ENCODE peak calls at places on chromosomes 1 and 21, in nine cellular contexts. V is posterior vena cava; R is astrocyte of the cerebellum; O is germinal center; W is Karpas-422; S is SW480; X is pancreas; J is body of pancreas; K is activated CD8-positive, alpha-beta memory T cell treated with anti-CD3 and anti-CD28 coated beads for 1 hour. M is an unnamed sample.
A peak's percentile ranks its signal among the peaks of the same experiment; 100 is the strongest.

GRCh38 chr1:44323952-44324351 is 31.1 kb downstream of the ERI3 start:
- DNase-seq in V (no peak), R (no peak), O (no peak), W (no peak), S (no peak), X (no peak), J (no peak), K (no peak), M (no peak)

GRCh38 chr1:226605573-226605950 is 57.0 kb downstream of the STUM start:
- DNase-seq in V (no peak), R (no peak), O (no peak), W (no peak), S (no peak), X (no peak), J (no peak), K (no peak), M (peak; percentile 31)

GRCh38 chr1:115837762-115838421 is 3.0 kb downstream of the NHLH2 start:
- DNase-seq in V (no peak), R (no peak), O (no peak), W (no peak), S (no peak), X (peak; percentile 80), J (peak; percentile 14), K (no peak), M (no peak)

GRCh38 chr1:244447552-244447951 is 4.2 kb downstream of the ADSS2 start:
- DNase-seq in V (no peak), R (no peak), O (no peak), W (no peak), S (no peak), X (no peak), J (no peak), K (no peak), M (no peak)

GRCh38 chr1:228142616-228143203 is 2.6 kb downstream of the GUK1 start:
- DNase-seq in V (peak; percentile 67), R (no peak), O (no peak), W (no peak), S (no peak), X (peak; percentile 63), J (no peak), K (no peak), M (no peak)

GRCh38 chr1:176541663-176542062 is 78.7 kb downstream of the PAPPA2 start:
- DNase-seq in V (no peak), R (no peak), O (no peak), W (no peak), S (no peak), X (no peak), J (no peak), K (no peak), M (no peak)

GRCh38 chr1:7174561-7174960 is 389.3 kb downstream of the CAMTA1 start:
- DNase-seq in V (no peak), R (no peak), O (no peak), W (no peak), S (no peak), X (no peak), J (no peak), K (no peak), M (no peak)

GRCh38 chr1:51423098-51423821 is 92.9 kb upstream of the TTC39A start:
- DNase-seq in V (no peak), R (no peak), O (no peak), W (no peak), S (no peak), X (no peak), J (no peak), K (no peak), M (no peak)

GRCh38 chr1:45340816-45341215 is 576 bp upstream of the MUTYH start:
- DNase-seq in V (no peak), R (no peak), O (peak; percentile 26), W (peak; percentile 70), S (no peak), X (no peak), J (no peak), K (no peak), M (no peak)

GRCh38 chr1:206895320-206895719 is 1.9 kb upstream of the IL24 start:
- DNase-seq in V (no peak), R (no peak), O (no peak), W (no peak), S (peak; percentile 42), X (no peak), J (no peak), K (no peak), M (no peak)

GRCh38 chr1:167795810-167796740 is 74.3 kb downstream of the MPZL1 start:
- DNase-seq in V (no peak), R (peak; percentile 34), O (no peak), W (no peak), S (no peak), X (no peak), J (no peak), K (no peak), M (no peak)

GRCh38 chr1:232302376-232303049 is 327.4 kb downstream of the SIPA1L2 start:
- DNase-seq in V (no peak), R (no peak), O (no peak), W (no peak), S (no peak), X (no peak), J (no peak), K (no peak), M (no peak)

GRCh38 chr1:199546323-199546722 is 481.2 kb upstream of the NR5A2 start:
- DNase-seq in V (no peak), R (no peak), O (no peak), W (no peak), S (no peak), X (no peak), J (no peak), K (no peak), M (no peak)

GRCh38 chr1:206734499-206735142 is 36.0 kb upstream of the IL19 start:
- DNase-seq in V (no peak), R (no peak), O (peak; percentile 79), W (peak; percentile 76), S (peak; percentile 38), X (no peak), J (peak; percentile 42), K (peak; percentile 71), M (peak; percentile 71)

GRCh38 chr1:181985981-181986906 is 75.3 kb downstream of the ZNF648 start:
- DNase-seq in V (no peak), R (no peak), O (no peak), W (no peak), S (no peak), X (no peak), J (no peak), K (no peak), M (no peak)

GRCh38 chr1:159468321-159468720 is 28.8 kb downstream of the OR10J1 start:
- DNase-seq in V (no peak), R (no peak), O (no peak), W (no peak), S (no peak), X (no peak), J (no peak), K (no peak), M (no peak)

GRCh38 chr1:174877208-174877673 is 122.5 kb upstream of the CACYBP start:
- DNase-seq in V (no peak), R (no peak), O (no peak), W (no peak), S (no peak), X (no peak), J (peak; percentile 65), K (no peak), M (no peak)

GRCh38 chr1:166200743-166201142 is 33.9 kb upstream of the FAM78B start:
- DNase-seq in V (no peak), R (no peak), O (no peak), W (no peak), S (no peak), X (no peak), J (no peak), K (no peak), M (no peak)

GRCh38 chr1:229204863-229205777 is 65.8 kb upstream of the RAB4A start:
- DNase-seq in V (peak; percentile 81), R (peak; percentile 69), O (no peak), W (no peak), S (no peak), X (no peak), J (no peak), K (no peak), M (no peak)

GRCh38 chr21:10640446-10640845 is 119.1 kb downstream of the TPTE start:
- DNase-seq in V (peak; percentile 68), R (no peak), O (no peak), W (no peak), S (no peak), X (peak; percentile 40), J (no peak), K (no peak), M (no peak)

GRCh38 chr1:2555634-2556276 is 416 bp upstream of the TNFRSF14 start:
- DNase-seq in V (peak; percentile 96), R (no peak), O (peak; percentile 61), W (no peak), S (no peak), X (peak; percentile 86), J (peak; percentile 68), K (peak; percentile 56), M (peak; percentile 90)

GRCh38 chr1:58477390-58477789 is 69.1 kb downstream of the OMA1 start:
- DNase-seq in V (no peak), R (no peak), O (no peak), W (no peak), S (peak; percentile 1), X (no peak), J (no peak), K (no peak), M (no peak)

GRCh38 chr1:15311122-15311822 is 64.2 kb downstream of the FHAD1 start:
- DNase-seq in V (peak; percentile 50), R (no peak), O (no peak), W (no peak), S (no peak), X (no peak), J (no peak), K (no peak), M (no peak)

GRCh38 chr1:206001476-206001888 is 1.7 kb downstream of the RAB7B start:
- DNase-seq in V (no peak), R (peak; percentile 82), O (no peak), W (no peak), S (peak; percentile 68), X (no peak), J (no peak), K (no peak), M (peak; percentile 65)

GRCh38 chr1:153542956-153543737 is 2.4 kb upstream of the S100A5 start:
- DNase-seq in V (peak; percentile 45), R (no peak), O (no peak), W (no peak), S (peak; percentile 52), X (no peak), J (no peak), K (no peak), M (no peak)

M was measured in cardiac septum.